ENCODE peak calls at places on chromosomes 1 and 21, in four cellular contexts. One of them, this sample, is unnamed.

GRCh38 chr1:228873714-228874113 is 138.4 kb downstream of the RHOU start:
- DNase-seq in HepG2: no peak
- DNase-seq in NT2/D1: no peak
- DNase-seq in HEK293T: no peak
- DNase-seq in this sample: no peak

GRCh38 chr1:109399326-109399957 is 1.7 kb upstream of the SORT1 start:
- DNase-seq in HEK293T: peak; percentile 41
- DNase-seq in HepG2: peak; percentile 72
- DNase-seq in NT2/D1: peak; percentile 55
- DNase-seq in this sample: no peak

GRCh38 chr1:41804176-41804575 is 114.5 kb downstream of the HIVEP3 start:
- DNase-seq in HepG2: no peak
- DNase-seq in NT2/D1: no peak
- DNase-seq in HEK293T: no peak
- DNase-seq in this sample: no peak

GRCh38 chr1:93501399-93501798 is 53.5 kb downstream of the FNBP1L start:
- DNase-seq in NT2/D1: no peak
- DNase-seq in HepG2: no peak
- DNase-seq in HEK293T: no peak
- DNase-seq in this sample: no peak

GRCh38 chr1:180041587-180041986 is 87.0 kb downstream of the CEP350 start:
- DNase-seq in HEK293T: no peak
- DNase-seq in NT2/D1: no peak
- DNase-seq in HepG2: no peak
- DNase-seq in this sample: no peak

GRCh38 chr1:62224182-62224581 is 29.5 kb downstream of the L1TD1 start:
- DNase-seq in NT2/D1: no peak
- DNase-seq in HepG2: no peak
- DNase-seq in HEK293T: no peak
- DNase-seq in this sample: no peak

GRCh38 chr1:147515046-147515869 is 26.0 kb upstream of the BCL9 start:
- DNase-seq in HepG2: peak; percentile 87
- DNase-seq in HEK293T: peak; percentile 66
- DNase-seq in NT2/D1: no peak
- DNase-seq in this sample: no peak

GRCh38 chr1:175197536-175197935 is 5.0 kb upstream of the KIAA0040 start:
- DNase-seq in HEK293T: no peak
- DNase-seq in NT2/D1: no peak
- DNase-seq in HepG2: no peak
- DNase-seq in this sample: no peak

GRCh38 chr1:37096523-37096922 is 62.2 kb upstream of the GRIK3 start:
- DNase-seq in HepG2: peak; percentile 63
- DNase-seq in HEK293T: peak; percentile 48
- DNase-seq in NT2/D1: peak; percentile 47
- DNase-seq in this sample: peak; percentile 38

GRCh38 chr1:195697130-195697529 is 911.1 kb downstream of the KCNT2 start:
- DNase-seq in HepG2: no peak
- DNase-seq in HEK293T: no peak
- DNase-seq in NT2/D1: no peak
- DNase-seq in this sample: no peak

GRCh38 chr1:95018602-95019369 is 54.0 kb downstream of the ALG14 start:
- DNase-seq in NT2/D1: no peak
- DNase-seq in HEK293T: no peak
- DNase-seq in HepG2: no peak
- DNase-seq in this sample: no peak

GRCh38 chr1:2234762-2235113 is 6.6 kb downstream of the SKI start:
- DNase-seq in HepG2: no peak
- DNase-seq in HEK293T: no peak
- DNase-seq in NT2/D1: no peak
- DNase-seq in this sample: no peak

GRCh38 chr1:165629848-165630628 is 996 bp upstream of the MGST3 start:
- DNase-seq in HEK293T: no peak
- DNase-seq in NT2/D1: peak; percentile 28
- DNase-seq in HepG2: no peak
- DNase-seq in this sample: no peak

GRCh38 chr1:19087737-19088594 is 122.1 kb downstream of the UBR4 start:
- DNase-seq in HepG2: no peak
- DNase-seq in NT2/D1: no peak
- DNase-seq in HEK293T: no peak
- DNase-seq in this sample: no peak

GRCh38 chr1:19084206-19084738 is 125.8 kb downstream of the UBR4 start:
- DNase-seq in HEK293T: no peak
- DNase-seq in NT2/D1: no peak
- DNase-seq in HepG2: no peak
- DNase-seq in this sample: no peak

GRCh38 chr1:19088717-19089442 is 121.2 kb downstream of the UBR4 start:
- DNase-seq in HEK293T: no peak
- DNase-seq in NT2/D1: no peak
- DNase-seq in HepG2: no peak
- DNase-seq in this sample: no peak

GRCh38 chr1:19087017-19087736 is 122.9 kb downstream of the UBR4 start:
- DNase-seq in HepG2: peak; percentile 54
- DNase-seq in HEK293T: no peak
- DNase-seq in NT2/D1: no peak
- DNase-seq in this sample: no peak

DNA sequence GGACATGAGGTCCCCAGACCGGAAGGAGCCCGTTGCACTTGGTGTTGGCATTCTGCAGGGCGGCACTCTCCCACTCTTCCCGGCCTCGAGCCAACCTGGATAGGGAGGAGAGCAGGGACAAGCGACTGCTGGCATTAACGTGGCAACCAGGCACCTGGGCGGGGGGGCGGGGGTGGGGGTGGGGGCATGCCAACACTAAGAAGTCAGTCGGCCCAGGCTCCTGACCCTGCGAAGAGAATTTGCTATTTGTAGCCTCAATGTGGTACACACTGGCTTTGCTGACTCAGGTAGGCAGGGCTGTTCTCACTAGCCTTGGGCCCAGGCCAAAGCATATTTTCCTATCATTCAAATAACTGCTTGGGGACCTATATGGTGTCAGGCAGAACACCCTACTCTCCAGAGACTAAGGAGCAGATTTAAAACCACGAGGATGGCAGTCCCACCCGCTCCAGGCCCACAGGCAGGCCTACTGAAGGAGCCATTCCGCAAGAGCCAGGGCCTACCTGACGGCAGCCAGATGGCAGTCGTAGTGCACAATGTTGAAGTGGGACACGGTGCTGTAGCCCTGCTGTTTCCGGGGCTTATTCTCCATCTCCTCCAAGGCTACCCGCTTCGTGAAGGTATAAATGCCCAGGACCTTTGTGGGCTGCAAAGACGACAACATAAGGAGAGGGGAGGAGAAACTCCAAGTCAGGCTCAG is 123.7 kb downstream of the UBR4 start:
- DNase-seq in HepG2: no peak
- DNase-seq in HEK293T: no peak
- DNase-seq in NT2/D1: no peak
- DNase-seq in this sample: no peak
- TF ChIP-seq SUZ12 in HepG2: no peak
- TF ChIP-seq SUZ12 in HEK293T: no peak
- TF ChIP-seq SUZ12 in NT2/D1: no peak
- TF ChIP-seq SUZ12 in this sample: no peak

DNA sequence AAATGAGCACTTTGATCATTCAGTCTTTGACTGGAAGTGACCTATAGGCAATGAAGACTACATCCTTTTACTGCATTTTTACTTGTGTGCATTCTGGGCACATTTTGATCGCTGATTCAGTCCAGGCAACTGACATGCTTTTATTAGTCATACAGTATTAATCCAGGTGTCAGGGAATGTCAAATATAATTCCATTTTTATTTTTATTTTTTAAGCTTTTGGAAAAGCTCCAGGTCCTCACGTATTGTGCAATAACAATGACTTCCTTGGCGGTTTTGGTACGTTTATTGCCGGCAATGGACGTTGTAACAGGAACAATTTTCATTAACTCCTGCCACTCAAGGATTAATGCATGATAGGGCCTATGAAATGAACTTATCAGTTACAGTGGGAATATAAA is 302.6 kb upstream of the PTBP2 start:
- DNase-seq in NT2/D1: no peak
- DNase-seq in HepG2: no peak
- DNase-seq in HEK293T: no peak
- DNase-seq in this sample: no peak
- TF ChIP-seq SUZ12 in NT2/D1: no peak
- TF ChIP-seq SUZ12 in HepG2: no peak
- TF ChIP-seq SUZ12 in HEK293T: no peak
- TF ChIP-seq SUZ12 in this sample: no peak

GRCh38 chr1:13228343-13228781 is 2.4 kb upstream of the PRAMEF18 start:
- DNase-seq in NT2/D1: no peak
- DNase-seq in HEK293T: peak; percentile 22
- DNase-seq in HepG2: no peak
- DNase-seq in this sample: no peak
- TF ChIP-seq SUZ12 in NT2/D1: no peak
- TF ChIP-seq SUZ12 in HEK293T: no peak
- TF ChIP-seq SUZ12 in HepG2: no peak
- TF ChIP-seq SUZ12 in this sample: no peak

DNA sequence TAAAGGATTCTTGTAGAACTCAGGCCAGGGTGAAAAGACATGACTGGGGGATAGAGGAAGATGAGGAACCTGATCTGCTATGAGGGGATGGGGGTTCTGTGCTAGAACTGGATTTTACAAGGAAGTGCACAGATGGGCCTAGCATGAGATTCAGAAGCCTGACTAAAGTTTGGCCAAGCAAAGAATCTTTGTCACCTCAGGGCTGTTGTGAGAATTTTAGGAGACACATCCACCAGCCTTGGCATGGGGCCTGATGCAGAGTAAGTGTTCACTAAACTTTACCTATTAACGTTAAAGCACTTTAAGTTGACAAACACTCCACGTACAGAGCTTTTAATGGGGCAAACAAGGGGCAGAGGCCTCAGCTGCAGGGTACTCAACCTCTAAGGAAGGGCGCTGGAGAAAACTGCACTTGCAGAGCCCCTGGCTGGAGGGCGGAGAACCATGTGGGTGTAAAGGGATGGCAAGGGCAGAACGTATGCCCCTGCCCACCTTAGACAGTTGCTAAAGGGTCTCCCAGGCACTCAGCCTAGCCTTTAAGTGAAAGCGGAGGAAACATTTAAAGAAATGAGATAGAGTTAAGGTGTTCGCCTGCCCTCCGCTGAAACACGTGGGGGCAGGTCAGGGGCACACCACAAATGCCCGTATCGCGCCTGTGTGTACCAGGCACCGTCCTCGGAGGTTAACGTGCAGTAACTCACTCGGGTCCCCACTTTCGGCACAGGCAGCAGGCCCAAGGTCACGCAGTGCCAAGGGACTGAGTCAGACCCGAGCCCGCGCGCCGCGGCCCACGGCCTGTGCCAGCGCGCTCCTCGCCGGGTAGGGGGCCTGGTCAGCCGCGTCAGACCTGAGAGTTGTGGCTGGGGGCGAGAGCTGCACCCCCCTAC is 990 bp upstream of the MRPS6 start:
- DNase-seq in HEK293T: no peak
- DNase-seq in HepG2: no peak
- DNase-seq in NT2/D1: no peak
- DNase-seq in this sample: no peak
- TF ChIP-seq SUZ12 in HEK293T: no peak
- TF ChIP-seq SUZ12 in HepG2: no peak
- TF ChIP-seq SUZ12 in NT2/D1: no peak
- TF ChIP-seq SUZ12 in this sample: no peak

DNA sequence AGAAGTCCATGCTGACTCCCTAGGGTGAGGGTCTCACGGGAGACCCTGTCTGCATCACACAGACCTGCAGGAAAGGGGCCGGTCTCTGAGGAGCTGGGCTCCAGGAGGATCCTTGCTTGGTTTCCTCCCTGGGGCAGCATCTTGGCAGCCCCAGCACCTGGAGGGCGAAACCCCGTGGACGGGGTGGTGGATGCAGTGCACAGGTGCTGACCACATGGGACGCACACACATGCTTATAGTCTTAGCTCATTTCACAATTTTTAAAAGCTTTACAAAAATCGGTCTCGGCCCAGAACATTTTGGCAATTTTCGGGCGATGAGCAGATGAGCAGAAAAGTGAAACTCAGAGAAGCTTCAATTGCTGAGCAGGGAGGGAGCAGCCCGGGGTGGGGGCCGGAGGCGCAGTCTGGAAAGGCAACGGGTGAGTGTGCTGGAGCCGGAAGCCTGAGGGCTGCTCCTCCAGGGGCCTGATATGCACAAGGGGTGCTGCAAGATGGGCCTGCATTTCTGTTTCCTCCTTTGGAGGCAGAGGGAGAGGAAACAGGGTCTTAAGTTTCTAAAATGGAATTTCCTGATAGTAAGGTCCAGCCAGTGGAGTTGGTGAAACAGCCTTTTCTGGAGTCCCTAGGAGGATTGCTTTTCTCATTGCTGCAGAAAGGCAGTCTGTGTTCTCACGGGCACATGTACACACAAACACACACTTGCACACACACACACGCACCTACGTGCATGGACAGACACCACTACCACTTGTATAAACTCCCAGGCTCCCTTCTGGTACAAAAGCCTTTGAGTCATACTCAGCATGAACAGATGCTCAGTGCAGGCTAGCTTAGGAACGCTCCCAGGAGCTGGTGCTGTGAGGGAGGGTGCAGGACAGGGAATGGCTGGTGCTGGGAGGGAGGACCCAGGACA is 60.7 kb downstream of the SCCPDH start:
- DNase-seq in NT2/D1: no peak
- DNase-seq in HEK293T: no peak
- DNase-seq in HepG2: no peak
- DNase-seq in this sample: no peak
- TF ChIP-seq SUZ12 in NT2/D1: no peak
- TF ChIP-seq SUZ12 in HEK293T: no peak
- TF ChIP-seq SUZ12 in HepG2: no peak
- TF ChIP-seq SUZ12 in this sample: no peak

DNA sequence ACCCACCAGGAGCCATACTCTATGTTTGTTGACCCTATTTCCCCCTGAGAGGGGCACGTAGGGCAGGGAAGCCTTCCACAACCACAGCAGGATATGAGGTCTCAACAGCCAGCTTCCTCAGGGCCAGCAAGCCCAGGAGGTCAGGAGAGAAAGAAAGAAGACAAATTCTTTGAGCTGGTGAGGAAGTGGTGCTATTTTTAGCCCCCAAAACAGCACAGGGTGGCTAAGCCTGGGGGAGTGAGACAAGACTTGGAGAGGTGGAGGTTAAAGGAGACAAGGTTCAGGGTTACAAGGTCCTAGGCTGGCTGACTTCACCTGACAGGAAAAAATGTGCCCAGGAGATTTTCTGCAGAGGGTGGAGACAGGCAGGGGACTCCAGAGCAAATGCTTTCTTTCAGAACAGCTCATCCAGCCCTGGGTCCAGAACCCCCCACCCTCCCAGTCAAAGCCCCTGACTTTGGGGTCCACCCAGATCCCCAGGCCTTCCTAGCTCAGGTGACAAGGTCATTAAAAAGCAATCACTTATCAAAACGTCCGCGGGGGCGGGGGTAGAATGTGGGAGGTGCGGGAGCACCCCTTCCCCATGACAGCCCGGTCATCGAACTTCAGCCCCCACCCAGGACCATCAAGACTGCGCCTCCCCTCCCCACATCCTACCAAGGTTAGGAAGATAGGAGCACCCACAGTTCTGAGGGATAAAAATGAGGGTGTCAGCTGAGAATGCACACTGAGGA is 1.3 kb downstream of the SV2A start:
- DNase-seq in HepG2: no peak
- DNase-seq in HEK293T: no peak
- DNase-seq in NT2/D1: no peak
- DNase-seq in this sample: no peak
- TF ChIP-seq SUZ12 in HepG2: no peak
- TF ChIP-seq SUZ12 in HEK293T: no peak
- TF ChIP-seq SUZ12 in NT2/D1: no peak
- TF ChIP-seq SUZ12 in this sample: no peak